ENCODE peak calls at places on chromosomes 12 and 14, in four cellular contexts. Y, Q, L and A are unnamed samples.

GRCh38 chr12:1993871-1994371 is 10.3 kb downstream of the DCP1B start:
- DNase-seq in Y (no peak), L (peak), Q (no peak), A (peak)

GRCh38 chr12:67910360-67911292 is 78.6 kb upstream of the IFNG-AS1 start:
- DNase-seq in Q (no peak), L (peak), Y (no peak), A (peak)

GRCh38 chr12:93813972-93814821 is 137.0 kb downstream of the CRADD start:
- DNase-seq in Q (no peak), L (peak), Y (no peak), A (peak)

GRCh38 chr14:67510836-67511235 is 22.3 kb upstream of the PLEKHH1 start:
- DNase-seq in Y (no peak), Q (no peak), L (no peak), A (peak)

GRCh38 chr14:94046696-94047250 is 20.6 kb downstream of the OTUB2 start:
- DNase-seq in Y (no peak), L (no peak), Q (no peak), A (no peak)

GRCh38 chr12:113980537-113981337 is 14.6 kb upstream of the RBM19 start:
- DNase-seq in Q (peak), L (peak), Y (peak), A (peak)

GRCh38 chr14:81453166-81453766 is 53.1 kb upstream of the STON2 start:
- DNase-seq in Y (peak), L (peak), Q (peak), A (peak)

GRCh38 chr12:23906329-23906728 is 43.1 kb downstream of the SOX5 start:
- DNase-seq in Q (no peak), Y (peak), L (peak), A (peak)

GRCh38 chr12:103672401-103673119 is 85.5 kb downstream of the STAB2 start:
- DNase-seq in L (peak), Y (no peak), Q (no peak), A (no peak)

GRCh38 chr14:89973234-89973823 is 17.6 kb downstream of the TDP1 start:
- DNase-seq in Q (peak), L (peak), Y (peak), A (peak)

GRCh38 chr12:78898416-78898815 is 33.8 kb downstream of the SYT1 start:
- DNase-seq in L (peak), Q (no peak), Y (no peak), A (peak)

GRCh38 chr12:6328045-6328779 is 13.7 kb downstream of the TNFRSF1A start:
- DNase-seq in Y (no peak), L (no peak), Q (no peak), A (no peak)

GRCh38 chr14:95838862-95839261 is 37.8 kb upstream of the TUNAR start:
- DNase-seq in Q (no peak), Y (no peak), L (no peak), A (no peak)

GRCh38 chr14:85532981-85533820 is 3.3 kb downstream of the FLRT2 start:
- DNase-seq in Y (peak), L (peak), Q (peak), A (peak)

GRCh38 chr14:23034498-23035302 is at the start of gene PSMB5:
- DNase-seq in Q (peak), Y (peak), L (peak), A (peak)

GRCh38 chr14:98579140-98579539 is 692.9 kb downstream of the BCL11B start:
- DNase-seq in Y (no peak), L (no peak), Q (no peak), A (no peak)

GRCh38 chr12:107536613-107537012 is 149.0 kb upstream of the PWP1 start:
- DNase-seq in Y (no peak), L (peak), Q (no peak), A (no peak)

GRCh38 chr14:23141706-23142467 is 22.8 kb upstream of the CEBPE start:
- DNase-seq in Y (no peak), L (peak), Q (no peak), A (peak)